ENCODE peak calls at places on chromosome 21, in five cellular contexts. One of them, this sample, is unnamed.

GRCh38 chr21:36916718-36917117 is 49.8 kb downstream of the HLCS start:
- DNase-seq in tibial nerve: no peak
- DNase-seq in NCI-H1694 treated with DMSO at 0.1 percent for 48 hours: no peak
- DNase-seq in myocyte: no peak
- DNase-seq in HFFc6: no peak
- DNase-seq in this sample: no peak

GRCh38 chr21:28230559-28230958 is 762.1 kb downstream of the LTN1 start:
- DNase-seq in tibial nerve: no peak
- DNase-seq in NCI-H1694 treated with DMSO at 0.1 percent for 48 hours: no peak
- DNase-seq in myocyte: no peak
- DNase-seq in HFFc6: peak
- DNase-seq in this sample: no peak

GRCh38 chr21:36994501-36995189 is 11.9 kb upstream of the RIPPLY3 start:
- DNase-seq in tibial nerve: no peak
- DNase-seq in NCI-H1694 treated with DMSO at 0.1 percent for 48 hours: no peak
- DNase-seq in myocyte: no peak
- DNase-seq in HFFc6: no peak
- DNase-seq in this sample: no peak

GRCh38 chr21:34795152-34796141 is 126.7 kb downstream of the CLIC6 start:
- DNase-seq in tibial nerve: no peak
- DNase-seq in NCI-H1694 treated with DMSO at 0.1 percent for 48 hours: no peak
- DNase-seq in myocyte: peak
- DNase-seq in HFFc6: peak
- DNase-seq in this sample: no peak

GRCh38 chr21:34560609-34561008 is 48.6 kb upstream of the KCNE1 start:
- DNase-seq in tibial nerve: no peak
- DNase-seq in NCI-H1694 treated with DMSO at 0.1 percent for 48 hours: no peak
- DNase-seq in myocyte: no peak
- DNase-seq in HFFc6: no peak
- DNase-seq in this sample: no peak

GRCh38 chr21:33541105-33541711 is 709 bp downstream of the GART start:
- DNase-seq in tibial nerve: no peak
- DNase-seq in NCI-H1694 treated with DMSO at 0.1 percent for 48 hours: no peak
- DNase-seq in myocyte: peak
- DNase-seq in HFFc6: no peak
- DNase-seq in this sample: no peak

GRCh38 chr21:29145354-29145782 is 14.9 kb downstream of the MAP3K7CL start:
- DNase-seq in tibial nerve: no peak
- DNase-seq in NCI-H1694 treated with DMSO at 0.1 percent for 48 hours: peak
- DNase-seq in myocyte: peak
- DNase-seq in HFFc6: peak
- DNase-seq in this sample: no peak

GRCh38 chr21:39224930-39225329 is 41.7 kb upstream of the PSMG1 start:
- DNase-seq in tibial nerve: no peak
- DNase-seq in NCI-H1694 treated with DMSO at 0.1 percent for 48 hours: no peak
- DNase-seq in myocyte: no peak
- DNase-seq in HFFc6: no peak
- DNase-seq in this sample: no peak

GRCh38 chr21:37165606-37166005 is 92.6 kb downstream of the TTC3 start:
- DNase-seq in tibial nerve: no peak
- DNase-seq in NCI-H1694 treated with DMSO at 0.1 percent for 48 hours: no peak
- DNase-seq in myocyte: no peak
- DNase-seq in HFFc6: no peak
- DNase-seq in this sample: no peak

This sample was measured in cerebellar cortex.